ENCODE peak calls at places on chromosomes 5 and 9, in four cellular contexts. R is GM04504, V is heart left ventricle, Q is G401. L is an unnamed sample.

GRCh38 chr5:74866653-74867162 is 521 bp upstream of the FAM169A start:
- DNase-seq in R (no peak), V (peak), Q (peak), L (peak)

GRCh38 chr9:137218754-137219271 is 3.2 kb downstream of the RNF208 start:
- DNase-seq in R (no peak), V (no peak), Q (no peak), L (no peak)

GRCh38 chr5:120137582-120137981 is 326.5 kb upstream of the PRR16 start:
- DNase-seq in R (no peak), V (no peak), Q (no peak), L (no peak)

GRCh38 chr5:16886366-16886736 is 49.7 kb downstream of the MYO10 start:
- DNase-seq in R (peak), V (no peak), Q (no peak), L (no peak)

GRCh38 chr5:154850255-154851062 is at the start of gene FAXDC2:
- DNase-seq in R (peak), V (peak), Q (peak), L (peak)

GRCh38 chr9:121322037-121322736 is 47.9 kb downstream of the STOM start:
- DNase-seq in R (peak), V (no peak), Q (no peak), L (no peak)

GRCh38 chr5:122264610-122265009 is 47.4 kb upstream of the SNCAIP start:
- DNase-seq in R (no peak), V (no peak), Q (no peak), L (no peak)

GRCh38 chr9:20873240-20873860 is 158.1 kb downstream of the HACD4 start:
- DNase-seq in R (no peak), V (no peak), Q (no peak), L (no peak)

GRCh38 chr5:115842952-115843351 is 1.2 kb downstream of the AP3S1 start:
- DNase-seq in R (no peak), V (no peak), Q (peak), L (no peak)

GRCh38 chr5:168270446-168270845 is 21.0 kb upstream of the WWC1 start:
- DNase-seq in R (no peak), V (no peak), Q (no peak), L (no peak)

GRCh38 chr5:74092761-74093160 is 466.8 kb downstream of the ARHGEF28 start:
- DNase-seq in R (no peak), V (no peak), Q (no peak), L (no peak)

GRCh38 chr5:10469253-10470030 is 27.8 kb downstream of the ROPN1L start:
- DNase-seq in R (peak), V (no peak), Q (no peak), L (no peak)

GRCh38 chr9:92850898-92851297 is 26.9 kb downstream of the ZNF484 start:
- DNase-seq in R (no peak), V (no peak), Q (no peak), L (no peak)

GRCh38 chr5:96785271-96785670 is 22.5 kb downstream of the ERAP1 start:
- DNase-seq in R (no peak), V (no peak), Q (no peak), L (no peak)

GRCh38 chr9:137049544-137050449 is 3.8 kb upstream of the NPDC1 start:
- DNase-seq in R (no peak), V (no peak), Q (peak), L (peak)

GRCh38 chr9:78074385-78075291 is 43.0 kb upstream of the GNAQ start:
- DNase-seq in R (no peak), V (no peak), Q (no peak), L (no peak)

GRCh38 chr5:27316283-27316675 is 277.9 kb upstream of the CDH9 start:
- DNase-seq in R (peak), V (no peak), Q (no peak), L (no peak)

GRCh38 chr9:134570726-134571325 is 70.8 kb upstream of the COL5A1 start:
- DNase-seq in R (no peak), V (peak), Q (no peak), L (no peak)

GRCh38 chr9:121735792-121736130 is 84.3 kb downstream of the DAB2IP start:
- DNase-seq in R (no peak), V (no peak), Q (no peak), L (no peak)

GRCh38 chr5:131814990-131815389 is 18.2 kb upstream of the FNIP1 start:
- DNase-seq in R (no peak), V (no peak), Q (no peak), L (no peak)

GRCh38 chr5:150734579-150735384 is 24.0 kb downstream of the DCTN4 start:
- DNase-seq in R (no peak), V (peak), Q (no peak), L (no peak)

GRCh38 chr5:68369436-68370125 is 154.0 kb downstream of the PIK3R1 start:
- DNase-seq in R (no peak), V (no peak), Q (no peak), L (no peak)

GRCh38 chr9:108535526-108535925 is 320.3 kb downstream of the ACTL7B start:
- DNase-seq in R (no peak), V (no peak), Q (no peak), L (no peak)